ENCODE peak calls at places on chromosome 19, in four cellular contexts. L, I, A and V are unnamed samples.

GRCh38 chr19:18060472-18060871 is 26.3 kb downstream of the IL12RB1 start:
- DNase-seq in L (no peak), I (no peak), A (no peak), V (no peak)

GRCh38 chr19:543912-544608 is at the start of gene GZMM:
- DNase-seq in L (no peak), I (no peak), A (no peak), V (peak; percentile 32)

GRCh38 chr19:973726-974563 is 10.2 kb upstream of the WDR18 start:
- DNase-seq in L (no peak), I (no peak), A (no peak), V (no peak)

GRCh38 chr19:24142771-24143170 is 55.8 kb downstream of the ZNF254 start:
- DNase-seq in L (no peak), I (no peak), A (no peak), V (no peak)

GRCh38 chr19:46821512-46822359 is 28.9 kb downstream of the AP2S1 start:
- DNase-seq in L (no peak), I (no peak), A (no peak), V (peak; percentile 67)

GRCh38 chr19:28864024-28864503 is 348.9 kb downstream of the UQCRFS1 start:
- DNase-seq in L (no peak), I (no peak), A (no peak), V (no peak)

GRCh38 chr19:50025794-50026549 is at the start of gene ZNF473:
- DNase-seq in L (peak; percentile 95), I (peak; percentile 76), A (peak; percentile 94), V (peak; percentile 96)

GRCh38 chr19:18551631-18552030 is 6.0 kb upstream of the KXD1 start:
- DNase-seq in L (no peak), I (no peak), A (no peak), V (no peak)

GRCh38 chr19:18518639-18519038 is 3.2 kb downstream of the ELL start:
- DNase-seq in L (no peak), I (no peak), A (no peak), V (no peak)

GRCh38 chr19:1076951-1077350 is 10.0 kb downstream of the ARHGAP45 start:
- DNase-seq in L (peak; percentile 92), I (peak; percentile 95), A (peak; percentile 71), V (peak; percentile 89)

GRCh38 chr19:2255112-2255845 is 938 bp downstream of the JSRP1 start:
- DNase-seq in L (no peak), I (no peak), A (no peak), V (no peak)

GRCh38 chr19:2260341-2260751 is 4.1 kb upstream of the JSRP1 start:
- DNase-seq in L (no peak), I (no peak), A (no peak), V (peak; percentile 46)

GRCh38 chr19:2255982-2256685 is at the start of gene JSRP1:
- DNase-seq in L (no peak), I (no peak), A (no peak), V (no peak)

GRCh38 chr19:2261438-2262172 is 5.4 kb upstream of the JSRP1 start:
- DNase-seq in L (peak; percentile 60), I (no peak), A (no peak), V (peak; percentile 66)

DNA sequence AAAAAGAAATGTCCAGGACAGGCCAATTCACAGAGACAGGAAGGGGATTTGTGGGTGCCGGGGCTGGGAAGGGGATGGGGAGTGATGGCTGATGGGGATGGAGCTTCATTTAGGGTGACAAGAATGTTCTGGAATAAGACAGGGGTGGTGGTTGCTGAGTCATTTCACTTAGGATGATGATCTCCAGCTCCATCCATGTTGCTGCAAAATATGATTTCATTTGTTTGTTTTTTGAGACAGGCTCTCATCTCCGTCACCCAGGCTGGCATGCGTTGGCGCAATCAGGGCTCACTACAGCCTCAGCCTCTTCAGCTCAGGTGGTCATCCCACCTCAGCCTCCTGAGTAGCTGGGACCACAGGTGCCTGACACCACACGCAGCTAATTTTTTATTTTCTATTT is 3.1 kb upstream of the JSRP1 start:
- DNase-seq in L (no peak), I (no peak), A (no peak), V (no peak)
- TF ChIP-seq POLR2AphosphoS5 in L (no peak), I (no peak), A (no peak), V (no peak)

GRCh38 chr19:3133793-3134116 is 2.1 kb upstream of the GNA15 start:
- DNase-seq in L (no peak), I (no peak), A (no peak), V (no peak)

GRCh38 chr19:3136684-3137055 is 837 bp downstream of the GNA15 start:
- DNase-seq in L (no peak), I (no peak), A (no peak), V (no peak)

GRCh38 chr19:3135961-3136683 is at the start of gene GNA15:
- DNase-seq in L (peak; percentile 61), I (no peak), A (peak; percentile 53), V (peak; percentile 62)

GRCh38 chr19:3131168-3131567 is 4.7 kb upstream of the GNA15 start:
- DNase-seq in L (no peak), I (no peak), A (no peak), V (no peak)

GRCh38 chr19:3132971-3133792 is 2.7 kb upstream of the GNA15 start:
- DNase-seq in L (no peak), I (peak; percentile 64), A (no peak), V (peak; percentile 47)
- TF ChIP-seq POLR2AphosphoS5 in L (no peak), I (no peak), A (no peak), V (no peak)

DNA sequence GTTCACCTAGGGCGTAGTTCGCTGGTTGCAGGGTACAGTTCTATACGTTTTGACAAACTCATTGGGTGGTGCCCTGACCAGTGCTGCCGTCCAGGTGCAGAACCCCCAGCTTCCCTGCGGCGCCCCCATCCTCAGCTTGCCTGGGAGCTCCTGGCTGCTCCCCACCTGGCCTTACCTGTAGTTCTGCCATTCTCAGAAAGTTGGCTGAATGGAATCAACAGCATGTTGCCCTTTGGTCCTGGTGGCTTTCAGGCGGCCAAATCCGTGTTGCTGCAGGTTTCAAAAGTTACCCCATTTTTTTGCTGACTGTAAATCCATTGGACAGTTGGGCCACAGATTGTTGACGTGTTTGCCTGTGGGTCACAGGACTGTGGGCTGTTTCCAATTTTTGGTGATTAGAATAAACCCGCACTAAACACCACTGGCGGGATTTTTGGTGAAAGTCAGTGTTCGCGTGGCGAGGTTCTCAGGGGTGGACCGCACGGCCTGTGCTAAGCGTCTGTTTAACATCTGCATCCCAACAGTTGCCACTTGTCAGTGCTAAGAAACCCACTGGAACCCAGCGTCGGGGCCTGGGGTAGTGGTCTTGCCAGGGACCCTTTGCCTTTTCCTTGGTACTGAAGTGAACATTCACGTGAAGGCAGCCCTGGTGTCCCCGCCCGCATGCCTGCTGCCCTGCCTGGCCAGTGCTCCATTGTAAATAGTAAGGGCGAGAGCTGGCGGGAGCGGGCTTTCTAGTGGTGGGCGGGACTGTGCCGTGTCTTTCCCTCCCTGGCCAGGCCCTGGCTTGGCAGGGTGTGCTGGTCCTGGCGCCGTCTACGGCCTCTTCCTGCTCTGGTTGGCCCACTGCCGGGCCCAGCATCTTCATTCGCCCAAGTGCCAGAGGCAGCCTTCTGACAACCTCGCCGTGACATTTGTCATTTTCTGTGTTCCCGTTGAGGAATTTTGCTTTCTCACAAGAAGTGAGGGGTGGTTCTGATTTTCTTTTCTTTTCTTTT is 3.3 kb downstream of the DOT1L start:
- DNase-seq in L (peak; percentile 95), I (no peak), A (peak; percentile 80), V (peak; percentile 82)
- TF ChIP-seq POLR2AphosphoS5 in L (peak; percentile 91), I (no peak), A (no peak), V (peak; percentile 62)

DNA sequence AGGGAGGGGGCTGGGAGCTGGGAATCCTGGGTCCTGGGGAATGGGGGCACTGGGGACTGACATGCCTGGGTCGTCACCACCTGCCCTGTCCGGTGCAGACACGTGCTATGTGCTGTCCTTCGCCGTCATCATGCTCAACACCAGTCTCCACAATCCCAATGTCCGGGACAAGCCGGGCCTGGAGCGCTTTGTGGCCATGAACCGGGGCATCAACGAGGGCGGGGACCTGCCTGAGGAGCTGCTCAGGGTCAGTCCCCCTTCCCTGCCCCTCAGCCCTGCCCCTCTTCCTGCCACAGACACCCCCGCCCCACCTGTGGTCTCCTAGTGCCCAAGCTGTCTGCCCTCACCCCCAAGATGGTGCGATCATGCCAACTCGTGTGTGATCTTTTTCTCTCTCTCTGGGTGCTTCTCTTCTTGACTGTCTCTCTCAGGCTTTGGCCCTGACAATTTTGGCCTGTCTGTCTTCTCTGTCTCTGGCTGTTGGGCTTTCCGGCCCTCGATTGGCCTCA is 5.0 kb downstream of the CYTH2 start:
- DNase-seq in L (no peak), I (no peak), A (no peak), V (no peak)
- TF ChIP-seq POLR2AphosphoS5 in L (no peak), I (no peak), A (no peak), V (no peak)

GRCh38 chr19:35612224-35612558 is 344 bp upstream of the HAUS5 start:
- DNase-seq in L (no peak), I (no peak), A (no peak), V (no peak)

GRCh38 chr19:35615036-35615435 is 2.5 kb downstream of the HAUS5 start:
- DNase-seq in L (no peak), I (no peak), A (no peak), V (no peak)

GRCh38 chr19:35609881-35610353 is 2.6 kb upstream of the HAUS5 start:
- DNase-seq in L (no peak), I (no peak), A (no peak), V (no peak)

GRCh38 chr19:35613574-35613973 is 1.0 kb downstream of the HAUS5 start:
- DNase-seq in L (no peak), I (no peak), A (no peak), V (no peak)

DNA sequence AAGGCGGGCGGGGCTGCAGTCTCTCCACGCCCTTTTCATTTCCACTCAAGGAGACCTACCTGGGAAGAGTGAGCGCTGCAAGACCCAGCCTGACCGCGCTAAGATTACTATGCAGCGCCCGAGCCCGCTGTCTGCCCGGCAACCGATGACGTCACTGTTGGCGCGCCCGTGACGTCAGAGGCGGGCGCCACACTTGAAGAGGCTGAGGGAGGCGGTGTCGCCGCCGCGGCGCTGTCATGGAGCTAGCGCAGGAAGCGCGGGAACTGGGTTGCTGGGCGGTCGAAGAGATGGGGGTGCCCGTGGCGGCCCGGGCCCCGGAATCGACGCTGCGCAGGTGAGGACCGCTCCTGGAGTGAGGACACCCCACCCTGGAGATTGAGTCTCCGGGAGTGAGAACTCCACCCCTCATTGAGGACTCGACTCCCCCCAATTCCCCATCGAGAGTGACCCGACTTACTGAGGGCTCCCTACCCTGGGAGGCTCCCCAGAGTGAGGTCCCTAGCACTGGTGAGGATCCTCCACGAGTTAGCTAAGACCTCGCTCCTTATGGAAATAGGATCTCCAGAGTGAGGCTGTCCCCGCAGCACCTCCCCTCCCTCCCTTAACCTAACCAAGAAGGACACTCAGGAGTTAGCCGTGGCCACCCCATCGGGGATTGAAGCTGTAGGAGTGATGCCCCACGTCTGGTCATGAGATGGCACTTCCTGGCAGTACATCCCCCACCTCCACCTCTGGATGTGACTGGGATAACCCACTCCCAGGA is at the start of gene HAUS5:
- DNase-seq in L (peak; percentile 99), I (peak; percentile 94), A (peak; percentile 96), V (peak; percentile 96)
- TF ChIP-seq POLR2AphosphoS5 in L (peak; percentile 93), I (peak; percentile 69), A (peak; percentile 88), V (peak; percentile 55)